ENCODE peak calls at places on chromosomes 3 and 15, in ten cellular contexts. V, C, Z, B, X, W, D, N, Q and P are unnamed samples.

GRCh38 chr3:102200560-102200959 is 234.3 kb upstream of the ZPLD1 start:
- DNase-seq in V (peak; percentile 58), C (no peak), Z (no peak), B (no peak), X (no peak), W (no peak), D (no peak), N (no peak), Q (no peak), P (no peak)

GRCh38 chr15:76340802-76341365 is 4.3 kb downstream of the ISL2 start:
- DNase-seq in V (no peak), C (no peak), Z (no peak), B (no peak), X (no peak), W (no peak), D (peak; percentile 78), N (no peak), Q (peak; percentile 64), P (no peak)

GRCh38 chr3:127781411-127782001 is 40.8 kb downstream of the MGLL start:
- DNase-seq in V (peak; percentile 66), C (peak; percentile 78), Z (no peak), B (peak; percentile 62), X (peak; percentile 48), W (no peak), D (no peak), N (peak; percentile 49), Q (no peak), P (no peak)

GRCh38 chr3:135237371-135237770 is 442.3 kb downstream of the EPHB1 start:
- DNase-seq in V (no peak), C (no peak), Z (no peak), B (no peak), X (peak; percentile 7), W (no peak), D (peak; percentile 50), N (no peak), Q (no peak), P (no peak)

GRCh38 chr3:183654727-183655126 is 19.3 kb downstream of the KLHL24 start:
- DNase-seq in V (no peak), C (no peak), Z (no peak), B (no peak), X (no peak), W (no peak), D (no peak), N (no peak), Q (no peak), P (no peak)

GRCh38 chr3:36932979-36933378 is 11.9 kb downstream of the TRANK1 start:
- DNase-seq in V (peak; percentile 52), C (peak; percentile 70), Z (no peak), B (no peak), X (no peak), W (no peak), D (peak; percentile 61), N (peak; percentile 58), Q (no peak), P (no peak)

GRCh38 chr3:189944285-189945145 is 176.2 kb downstream of the P3H2 start:
- DNase-seq in V (no peak), C (no peak), Z (no peak), B (no peak), X (no peak), W (no peak), D (no peak), N (no peak), Q (no peak), P (peak; percentile 93)

GRCh38 chr3:131036200-131036816 is 9.6 kb downstream of the NEK11 start:
- DNase-seq in V (peak; percentile 89), C (peak; percentile 80), Z (no peak), B (no peak), X (no peak), W (no peak), D (no peak), N (peak; percentile 77), Q (no peak), P (no peak)

GRCh38 chr15:64693134-64693533 is 82.3 kb downstream of the RBPMS2 start:
- DNase-seq in V (peak; percentile 91), C (peak; percentile 95), Z (no peak), B (no peak), X (no peak), W (no peak), D (no peak), N (peak; percentile 93), Q (no peak), P (no peak)

GRCh38 chr15:56991017-56991416 is 72.6 kb downstream of the TCF12 start:
- DNase-seq in V (no peak), C (no peak), Z (no peak), B (no peak), X (no peak), W (no peak), D (no peak), N (no peak), Q (no peak), P (no peak)

GRCh38 chr3:63228677-63229076 is 49.4 kb upstream of the SYNPR start:
- DNase-seq in V (peak; percentile 44), C (peak; percentile 51), Z (peak; percentile 3), B (no peak), X (peak; percentile 33), W (peak; percentile 10), D (peak; percentile 81), N (peak; percentile 43), Q (peak; percentile 32), P (peak; percentile 11)

GRCh38 chr15:70378126-70379031 is 280.7 kb upstream of the TLE3 start:
- DNase-seq in V (no peak), C (no peak), Z (no peak), B (no peak), X (no peak), W (no peak), D (peak; percentile 18), N (no peak), Q (no peak), P (no peak)
- H3K4me3 ChIP-seq in V (no peak overlapping the region), C (no peak overlapping the region), Z (no peak overlapping the region), B (no peak overlapping the region), X (no peak overlapping the region), W (no peak overlapping the region), D (no peak overlapping the region), N (no peak overlapping the region), Q (no peak overlapping the region), P (no peak overlapping the region)

DNA sequence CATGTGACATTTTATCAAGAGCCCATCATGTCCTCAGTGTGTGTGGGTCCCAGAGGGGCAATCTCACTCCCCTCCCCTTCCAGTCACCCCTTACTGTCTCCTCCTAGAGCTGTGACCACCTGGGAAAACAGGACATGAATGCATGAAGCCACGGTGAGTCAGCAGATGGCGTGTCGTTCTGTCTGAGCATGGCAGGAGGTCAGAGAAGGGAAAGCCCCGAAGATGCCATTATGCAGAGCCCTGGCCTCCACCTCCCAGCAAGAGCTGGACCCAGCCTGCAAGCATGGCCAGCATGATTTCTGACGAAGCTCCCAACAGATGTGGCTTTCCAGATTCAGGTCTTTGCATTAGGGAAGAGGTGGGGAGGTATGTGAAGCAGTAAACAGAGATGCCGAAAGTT is 118.4 kb downstream of the TLE3 start:
- DNase-seq in V (peak; percentile 1), C (peak; percentile 11), Z (no peak), B (no peak), X (no peak), W (no peak), D (peak; percentile 27), N (no peak), Q (peak; percentile 81), P (no peak)
- TF ChIP-seq CTCF in V (no peak), C (no peak), Z (no peak), B (no peak), X (no peak), W (peak; percentile 64), D (peak; percentile 51), N (no peak), Q (peak; percentile 58), P (no peak)

DNA sequence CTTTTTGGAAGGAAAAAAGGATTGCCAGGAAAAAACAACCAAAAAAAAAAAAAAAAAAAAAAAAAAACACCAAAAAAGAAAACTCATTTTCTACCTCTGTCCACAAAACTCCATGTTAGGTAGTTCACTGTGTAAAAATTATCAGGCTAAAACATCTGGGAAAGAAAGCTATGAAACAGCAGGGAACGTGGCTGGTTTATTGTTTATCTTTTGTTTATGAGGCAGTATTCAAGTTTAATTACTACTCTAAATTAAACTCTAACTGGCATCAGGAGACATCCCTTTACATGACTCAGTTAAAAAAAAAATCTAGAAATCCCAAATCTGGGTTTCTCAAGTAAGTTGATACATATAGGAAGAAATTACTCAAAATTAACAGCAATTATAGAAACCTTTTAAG is 21.8 kb downstream of the MEIS2 start:
- DNase-seq in V (no peak), C (no peak), Z (no peak), B (no peak), X (no peak), W (no peak), D (no peak), N (no peak), Q (no peak), P (peak; percentile 75)
- H3K4me3 ChIP-seq in V (no peak overlapping the region), C (no peak overlapping the region), Z (no peak overlapping the region), B (no peak overlapping the region), X (no peak overlapping the region), W (no peak overlapping the region), D (no peak overlapping the region), N (no peak overlapping the region), Q (no peak overlapping the region), P (no peak overlapping the region)

GRCh38 chr3:58707390-58707930 is 40.9 kb upstream of the FAM3D start:
- DNase-seq in V (no peak), C (no peak), Z (no peak), B (no peak), X (peak; percentile 28), W (no peak), D (no peak), N (no peak), Q (no peak), P (no peak)

GRCh38 chr3:58704745-58705144 is 38.2 kb upstream of the FAM3D start:
- DNase-seq in V (no peak), C (no peak), Z (no peak), B (no peak), X (no peak), W (no peak), D (no peak), N (no peak), Q (peak; percentile 10), P (no peak)

GRCh38 chr3:58706395-58706794 is 39.8 kb upstream of the FAM3D start:
- DNase-seq in V (no peak), C (no peak), Z (no peak), B (no peak), X (no peak), W (no peak), D (no peak), N (no peak), Q (no peak), P (no peak)

GRCh38 chr3:58711871-58712270 is 45.3 kb upstream of the FAM3D start:
- DNase-seq in V (no peak), C (no peak), Z (no peak), B (no peak), X (peak; percentile 40), W (no peak), D (no peak), N (no peak), Q (no peak), P (no peak)

DNA sequence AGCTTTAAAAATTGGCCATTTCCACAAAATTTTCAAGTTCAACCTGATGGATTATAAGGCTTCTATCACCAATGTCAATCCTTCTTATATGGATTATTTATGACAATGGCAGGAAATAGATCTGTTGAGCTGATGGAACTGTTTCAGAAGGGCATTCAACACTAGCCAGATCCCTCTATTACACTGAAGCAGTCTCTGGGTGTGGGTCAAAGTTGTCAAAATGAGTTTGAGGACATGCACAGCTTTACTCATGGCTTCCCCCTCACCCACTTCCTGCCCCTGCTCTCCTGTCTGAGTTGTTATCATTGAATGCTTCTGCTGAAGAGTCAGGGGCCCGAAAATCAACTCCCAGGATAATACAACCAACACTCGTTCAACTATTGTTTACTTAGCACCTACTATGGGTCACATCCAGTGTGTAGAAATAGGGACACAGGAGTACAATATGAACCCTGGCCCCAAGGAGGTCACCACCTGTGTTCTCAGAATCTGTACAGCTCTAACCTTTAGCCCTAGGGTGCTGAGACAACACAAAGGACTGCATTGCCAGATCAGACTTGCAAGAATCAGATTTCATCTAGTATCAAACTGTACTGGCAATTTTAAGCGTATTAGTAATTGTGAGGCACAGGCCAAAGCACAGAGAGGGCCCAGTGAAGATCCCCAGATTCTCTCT is 41.7 kb upstream of the FAM3D start:
- DNase-seq in V (no peak), C (no peak), Z (no peak), B (no peak), X (no peak), W (no peak), D (no peak), N (no peak), Q (no peak), P (no peak)
- TF ChIP-seq CTCF in V (no peak), C (no peak), Z (no peak), B (no peak), X (no peak), W (no peak), D (no peak), N (no peak), Q (no peak), P (no peak)